ENCODE peak calls at places on chromosomes 11 and 22, in five cellular contexts. One of them, this sample, is unnamed.
A peak's percentile ranks its signal among the peaks of the same experiment; 100 is the strongest.

GRCh38 chr11:118530683-118531596 is at the start of gene TMEM25:
- DNase-seq in heart left ventricle: peak; percentile 68
- DNase-seq in hepatocyte: peak; percentile 86
- DNase-seq in fibroblast of lung: peak; percentile 66
- DNase-seq in body of pancreas: peak; percentile 82
- DNase-seq in this sample: peak; percentile 69

GRCh38 chr22:42719133-42719532 is 1.5 kb downstream of the A4GALT start:
- DNase-seq in heart left ventricle: no peak
- DNase-seq in hepatocyte: no peak
- DNase-seq in fibroblast of lung: no peak
- DNase-seq in body of pancreas: no peak
- DNase-seq in this sample: no peak

GRCh38 chr22:35441489-35442100 is 41.7 kb downstream of the MCM5 start:
- DNase-seq in heart left ventricle: no peak
- DNase-seq in hepatocyte: no peak
- DNase-seq in fibroblast of lung: no peak
- DNase-seq in body of pancreas: no peak
- DNase-seq in this sample: no peak

GRCh38 chr22:50329236-50329635 is 2.4 kb upstream of the DENND6B start:
- DNase-seq in heart left ventricle: no peak
- DNase-seq in hepatocyte: no peak
- DNase-seq in fibroblast of lung: peak; percentile 74
- DNase-seq in body of pancreas: no peak
- DNase-seq in this sample: no peak

GRCh38 chr11:119166368-119167076 is 2.0 kb upstream of the NLRX1 start:
- DNase-seq in heart left ventricle: no peak
- DNase-seq in hepatocyte: no peak
- DNase-seq in fibroblast of lung: peak; percentile 72
- DNase-seq in body of pancreas: no peak
- DNase-seq in this sample: no peak

GRCh38 chr11:127117231-127117671 is 116.7 kb upstream of the KIRREL3 start:
- DNase-seq in heart left ventricle: no peak
- DNase-seq in hepatocyte: no peak
- DNase-seq in fibroblast of lung: no peak
- DNase-seq in body of pancreas: no peak
- DNase-seq in this sample: no peak

GRCh38 chr11:112728288-112728687 is 232.9 kb upstream of the NCAM1 start:
- DNase-seq in heart left ventricle: no peak
- DNase-seq in hepatocyte: no peak
- DNase-seq in fibroblast of lung: no peak
- DNase-seq in body of pancreas: no peak
- DNase-seq in this sample: no peak

GRCh38 chr11:73001615-73002014 is 140.5 kb downstream of the FCHSD2 start:
- DNase-seq in heart left ventricle: no peak
- DNase-seq in hepatocyte: no peak
- DNase-seq in fibroblast of lung: peak; percentile 19
- DNase-seq in body of pancreas: peak; percentile 33
- DNase-seq in this sample: peak; percentile 24

GRCh38 chr11:35893796-35894475 is 49.9 kb upstream of the LDLRAD3 start:
- DNase-seq in heart left ventricle: no peak
- DNase-seq in hepatocyte: peak; percentile 65
- DNase-seq in fibroblast of lung: peak; percentile 29
- DNase-seq in body of pancreas: peak; percentile 55
- DNase-seq in this sample: peak; percentile 97

GRCh38 chr11:30206249-30206996 is 24.4 kb upstream of the FSHB start:
- DNase-seq in heart left ventricle: no peak
- DNase-seq in hepatocyte: no peak
- DNase-seq in fibroblast of lung: no peak
- DNase-seq in body of pancreas: no peak
- DNase-seq in this sample: no peak

GRCh38 chr11:66368484-66368883 is 3.1 kb downstream of the SLC29A2 start:
- DNase-seq in heart left ventricle: no peak
- DNase-seq in hepatocyte: peak; percentile 5
- DNase-seq in fibroblast of lung: no peak
- DNase-seq in body of pancreas: no peak
- DNase-seq in this sample: no peak

GRCh38 chr22:36252754-36253522 is at the start of gene APOL1:
- DNase-seq in heart left ventricle: peak; percentile 61
- DNase-seq in hepatocyte: peak; percentile 50
- DNase-seq in fibroblast of lung: no peak
- DNase-seq in body of pancreas: no peak
- DNase-seq in this sample: no peak

GRCh38 chr22:26648011-26648497 is 9.3 kb upstream of the MIAT start:
- DNase-seq in heart left ventricle: no peak
- DNase-seq in hepatocyte: no peak
- DNase-seq in fibroblast of lung: no peak
- DNase-seq in body of pancreas: no peak
- DNase-seq in this sample: peak; percentile 46

GRCh38 chr11:119346605-119347004 is at the start of gene MFRP:
- DNase-seq in heart left ventricle: no peak
- DNase-seq in hepatocyte: no peak
- DNase-seq in fibroblast of lung: no peak
- DNase-seq in body of pancreas: no peak
- DNase-seq in this sample: no peak

GRCh38 chr11:130653838-130654601 is 205.6 kb downstream of the ADAMTS15 start:
- DNase-seq in heart left ventricle: peak; percentile 84
- DNase-seq in hepatocyte: no peak
- DNase-seq in fibroblast of lung: peak; percentile 66
- DNase-seq in body of pancreas: peak; percentile 72
- DNase-seq in this sample: no peak

GRCh38 chr11:118415739-118416068 is 14.3 kb downstream of the ATP5MG start:
- DNase-seq in heart left ventricle: no peak
- DNase-seq in hepatocyte: peak; percentile 76
- DNase-seq in fibroblast of lung: peak; percentile 96
- DNase-seq in body of pancreas: peak; percentile 34
- DNase-seq in this sample: peak; percentile 34

GRCh38 chr22:47193606-47194316 is 431.3 kb downstream of the TBC1D22A start:
- DNase-seq in heart left ventricle: peak; percentile 13
- DNase-seq in hepatocyte: no peak
- DNase-seq in fibroblast of lung: no peak
- DNase-seq in body of pancreas: no peak
- DNase-seq in this sample: no peak

GRCh38 chr11:124475265-124475664 is 29.8 kb upstream of the OR8B8 start:
- DNase-seq in heart left ventricle: no peak
- DNase-seq in hepatocyte: no peak
- DNase-seq in fibroblast of lung: no peak
- DNase-seq in body of pancreas: no peak
- DNase-seq in this sample: no peak

GRCh38 chr11:128365044-128365443 is 222.3 kb downstream of the ETS1 start:
- DNase-seq in heart left ventricle: no peak
- DNase-seq in hepatocyte: peak; percentile 80
- DNase-seq in fibroblast of lung: peak; percentile 63
- DNase-seq in body of pancreas: no peak
- DNase-seq in this sample: peak; percentile 70

GRCh38 chr11:12196335-12196734 is 85.9 kb downstream of the MICAL2 start:
- DNase-seq in heart left ventricle: no peak
- DNase-seq in hepatocyte: no peak
- DNase-seq in fibroblast of lung: no peak
- DNase-seq in body of pancreas: no peak
- DNase-seq in this sample: no peak

GRCh38 chr22:29018293-29019189 is 43.1 kb downstream of the C22orf31 start:
- DNase-seq in heart left ventricle: no peak
- DNase-seq in hepatocyte: no peak
- DNase-seq in fibroblast of lung: no peak
- DNase-seq in body of pancreas: no peak
- DNase-seq in this sample: no peak

DNA sequence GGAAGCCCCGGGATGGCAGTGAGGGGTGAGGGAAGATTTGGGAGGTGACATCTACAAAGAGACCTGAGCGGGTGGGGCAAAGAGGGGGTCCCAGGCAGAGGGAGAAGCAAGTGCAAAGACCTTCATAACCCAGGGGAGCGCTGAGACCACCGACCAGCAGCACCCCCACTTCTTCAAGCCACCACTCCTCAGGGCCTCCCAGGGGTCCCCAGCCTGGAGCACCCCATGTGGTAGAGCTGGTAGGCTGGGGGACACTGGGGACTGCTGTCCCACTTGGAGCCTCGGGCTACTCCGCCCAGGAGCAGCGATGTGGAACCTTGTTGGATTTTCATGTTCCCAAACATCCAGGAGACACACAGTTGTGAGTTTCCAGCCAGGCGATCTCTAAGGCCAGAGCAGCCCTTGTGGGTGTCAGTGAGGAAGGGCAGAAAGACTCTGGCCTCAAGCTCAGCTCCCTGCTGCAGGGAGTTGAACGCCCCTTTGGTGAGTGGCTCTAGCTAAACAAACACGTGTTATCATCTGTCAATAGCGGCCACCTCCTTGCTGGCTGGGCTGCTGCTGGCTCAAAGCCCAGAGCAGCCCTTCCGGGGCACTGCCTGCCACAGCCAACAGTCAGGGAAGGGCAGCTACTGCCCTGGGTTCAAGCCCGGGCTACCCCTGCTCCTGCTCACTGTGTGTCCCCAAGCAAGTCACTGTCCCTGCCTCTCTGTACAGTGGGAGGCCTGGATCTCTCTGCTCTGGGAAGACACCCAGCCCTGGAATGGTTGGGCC is 25.7 kb upstream of the CHKA start:
- DNase-seq in heart left ventricle: peak; percentile 39
- DNase-seq in hepatocyte: peak; percentile 85
- DNase-seq in fibroblast of lung: peak; percentile 39
- DNase-seq in body of pancreas: peak; percentile 87
- DNase-seq in this sample: peak; percentile 67
- H3K4me1 ChIP-seq in heart left ventricle: no peaks in the 10 kb centered on the region
- H3K4me1 ChIP-seq in hepatocyte: peaks cover 26% of the 10 kb centered on the region
- H3K4me1 ChIP-seq in fibroblast of lung: no peaks in the 10 kb centered on the region
- H3K4me1 ChIP-seq in body of pancreas: peaks cover 72% of the 10 kb centered on the region
- H3K4me1 ChIP-seq in this sample: peaks cover 4% of the 10 kb centered on the region

GRCh38 chr11:45852018-45852711 is 4.9 kb downstream of the CRY2 start:
- DNase-seq in heart left ventricle: peak; percentile 58
- DNase-seq in hepatocyte: no peak
- DNase-seq in fibroblast of lung: no peak
- DNase-seq in body of pancreas: no peak
- DNase-seq in this sample: no peak

GRCh38 chr11:45852712-45853101 is 5.4 kb downstream of the CRY2 start:
- DNase-seq in heart left ventricle: peak; percentile 52
- DNase-seq in hepatocyte: no peak
- DNase-seq in fibroblast of lung: no peak
- DNase-seq in body of pancreas: no peak
- DNase-seq in this sample: no peak

GRCh38 chr11:45847908-45848316 is 637 bp downstream of the CRY2 start:
- DNase-seq in heart left ventricle: peak; percentile 63
- DNase-seq in hepatocyte: peak; percentile 83
- DNase-seq in fibroblast of lung: peak; percentile 75
- DNase-seq in body of pancreas: peak; percentile 68
- DNase-seq in this sample: peak; percentile 59

GRCh38 chr11:45848654-45849081 is 1.4 kb downstream of the CRY2 start:
- DNase-seq in heart left ventricle: no peak
- DNase-seq in hepatocyte: peak; percentile 52
- DNase-seq in fibroblast of lung: no peak
- DNase-seq in body of pancreas: peak; percentile 61
- DNase-seq in this sample: no peak

GRCh38 chr11:45850446-45850845 is 3.2 kb downstream of the CRY2 start:
- DNase-seq in heart left ventricle: no peak
- DNase-seq in hepatocyte: no peak
- DNase-seq in fibroblast of lung: peak; percentile 64
- DNase-seq in body of pancreas: no peak
- DNase-seq in this sample: no peak
- H3K4me1 ChIP-seq in heart left ventricle: peaks cover 8% of the 10 kb centered on the region
- H3K4me1 ChIP-seq in hepatocyte: peaks cover 3% of the 10 kb centered on the region
- H3K4me1 ChIP-seq in fibroblast of lung: peaks cover 12% of the 10 kb centered on the region
- H3K4me1 ChIP-seq in body of pancreas: peaks cover 60% of the 10 kb centered on the region
- H3K4me1 ChIP-seq in this sample: peaks cover 12% of the 10 kb centered on the region

DNA sequence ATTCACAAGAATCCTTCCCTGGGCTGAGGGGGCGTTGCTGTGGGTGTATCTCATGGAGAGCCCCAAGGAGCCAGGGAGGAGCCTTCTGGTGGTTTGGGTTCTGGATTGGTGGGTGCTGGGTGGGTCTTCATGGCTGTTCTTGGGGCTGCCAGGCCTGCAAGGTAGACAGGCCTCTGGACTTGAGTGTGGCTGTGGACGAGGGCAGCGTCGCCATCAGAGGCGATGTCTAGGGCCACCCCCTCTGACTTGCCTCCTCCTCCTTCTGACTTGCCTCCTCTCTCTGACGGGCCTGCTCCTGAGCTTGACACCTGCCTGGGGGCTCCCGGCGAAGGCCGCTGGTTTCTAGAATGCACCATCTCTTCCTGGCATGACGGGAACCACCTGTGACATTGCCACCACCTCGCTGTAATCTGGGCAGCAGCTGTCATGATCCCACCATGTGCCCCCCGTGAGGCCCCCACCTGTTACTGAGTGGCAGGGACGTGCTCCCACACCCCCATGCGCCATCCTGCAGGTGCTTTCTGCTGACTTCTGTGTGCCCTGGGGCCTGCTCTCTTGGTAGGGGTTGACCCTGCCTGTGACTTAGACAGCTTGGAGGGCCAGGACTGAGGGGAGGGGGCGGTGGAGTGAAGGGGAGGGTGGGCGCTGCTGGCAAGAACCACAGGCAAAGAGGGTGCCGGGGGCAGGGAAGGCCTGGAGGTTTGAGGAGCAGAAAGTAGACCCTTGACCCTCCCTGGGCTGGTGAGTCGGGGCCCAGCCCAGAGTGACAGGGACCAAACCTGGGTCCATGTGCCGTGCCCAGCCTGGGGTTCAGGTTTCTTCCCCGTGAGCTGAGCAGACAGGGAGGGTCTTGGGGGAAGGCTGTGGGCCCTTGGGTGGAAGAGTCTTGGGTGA is 17.5 kb downstream of the KCNQ1 start:
- DNase-seq in heart left ventricle: no peak
- DNase-seq in hepatocyte: no peak
- DNase-seq in fibroblast of lung: no peak
- DNase-seq in body of pancreas: peak; percentile 65
- DNase-seq in this sample: no peak
- H3K4me1 ChIP-seq in heart left ventricle: no peaks in the 10 kb centered on the region
- H3K4me1 ChIP-seq in hepatocyte: peaks cover 20% of the 10 kb centered on the region
- H3K4me1 ChIP-seq in fibroblast of lung: no peaks in the 10 kb centered on the region
- H3K4me1 ChIP-seq in body of pancreas: peaks cover 85% of the 10 kb centered on the region
- H3K4me1 ChIP-seq in this sample: no peaks in the 10 kb centered on the region

DNA sequence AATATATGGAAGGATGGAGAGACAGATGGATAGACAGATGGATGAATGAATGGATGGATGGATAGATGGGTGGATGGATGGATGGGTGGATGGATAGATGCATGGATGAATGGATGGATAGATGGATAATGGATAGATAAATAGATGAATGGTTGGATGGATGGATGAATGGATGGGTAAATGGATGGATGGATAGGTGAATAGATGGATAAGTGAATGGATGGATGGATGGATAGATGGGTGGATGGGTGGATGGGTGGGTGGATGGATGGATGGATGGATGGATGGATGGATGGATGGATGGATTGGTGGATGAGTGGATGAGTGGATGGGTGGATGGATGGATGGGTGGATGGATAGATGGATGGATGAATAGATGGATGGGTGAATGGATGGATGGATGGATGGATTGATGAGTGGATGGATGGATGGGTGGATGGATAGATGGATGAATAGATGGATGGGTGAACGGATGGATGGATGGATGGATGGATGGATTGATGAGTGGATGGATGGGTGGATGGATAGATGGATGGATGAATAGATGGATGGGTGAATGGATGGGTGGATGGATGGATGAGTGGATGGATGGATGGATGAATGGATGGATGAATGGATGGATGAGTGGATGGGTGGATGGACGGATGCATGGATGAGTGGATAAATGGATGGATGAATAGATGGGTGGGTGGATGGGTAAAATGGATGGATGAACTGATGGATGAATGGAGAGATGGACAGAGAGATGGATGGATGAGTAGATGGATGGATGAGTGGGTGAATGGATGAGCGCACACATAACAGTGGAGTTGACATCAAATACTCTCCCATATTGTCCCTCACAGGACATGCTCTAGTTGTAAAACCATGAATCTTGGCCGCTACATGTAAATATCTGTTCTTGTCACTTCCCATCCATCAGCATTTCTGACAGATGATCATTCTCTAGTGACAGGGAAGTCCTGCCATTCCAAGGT is 8.8 kb downstream of the LSP1 start:
- DNase-seq in heart left ventricle: no peak
- DNase-seq in hepatocyte: no peak
- DNase-seq in fibroblast of lung: no peak
- DNase-seq in body of pancreas: no peak
- DNase-seq in this sample: no peak
- H3K4me1 ChIP-seq in heart left ventricle: peaks cover 11% of the 10 kb centered on the region
- H3K4me1 ChIP-seq in hepatocyte: peaks cover 18% of the 10 kb centered on the region
- H3K4me1 ChIP-seq in fibroblast of lung: peaks cover 9% of the 10 kb centered on the region
- H3K4me1 ChIP-seq in body of pancreas: peaks cover 30% of the 10 kb centered on the region
- H3K4me1 ChIP-seq in this sample: peaks cover 15% of the 10 kb centered on the region